ENCODE peak calls at places on chromosome 4, in ten cellular contexts. E, A, B, X, L, N, R, H, W and Y are unnamed samples.

GRCh38 chr4:79678472-79679202 is 270.6 kb upstream of the GK2 start:
- DNase-seq in N (no peak), A (no peak), R (no peak), E (no peak), X (no peak), B (no peak), L (no peak), W (peak; percentile 11), H (no peak), Y (no peak)

GRCh38 chr4:110639207-110640092 is 16.6 kb upstream of the PITX2 start:
- DNase-seq in R (no peak), N (no peak), W (peak; percentile 52), H (no peak), B (no peak), X (no peak), L (no peak), E (no peak), A (no peak), Y (no peak)

GRCh38 chr4:8538703-8539567 is 41.3 kb upstream of the GPR78 start:
- DNase-seq in R (peak; percentile 79), L (no peak), W (no peak), B (no peak), E (no peak), A (peak; percentile 84), N (no peak), X (no peak), H (no peak), Y (no peak)

GRCh38 chr4:143559757-143560147 is 46.2 kb downstream of the SMARCA5 start:
- DNase-seq in X (peak; percentile 19), B (peak; percentile 10), N (no peak), E (no peak), L (no peak), W (no peak), H (peak; percentile 27), R (no peak), A (no peak), Y (no peak)

GRCh38 chr4:67762091-67762490 is 7.9 kb upstream of the GNRHR start:
- DNase-seq in H (peak; percentile 46), N (no peak), X (no peak), L (no peak), W (no peak), B (no peak), A (no peak), E (no peak), R (peak; percentile 27), Y (no peak)

GRCh38 chr4:138452823-138453222 is 210.7 kb upstream of the SLC7A11 start:
- DNase-seq in L (no peak), W (no peak), B (no peak), E (no peak), N (no peak), H (no peak), A (no peak), X (no peak), R (no peak), Y (no peak)

GRCh38 chr4:134122903-134123302 is 78.7 kb downstream of the PABPC4L start:
- DNase-seq in H (no peak), B (no peak), R (no peak), W (no peak), L (no peak), X (no peak), E (no peak), N (no peak), A (no peak), Y (no peak)

GRCh38 chr4:101711590-101712255 is 78.8 kb upstream of the BANK1 start:
- DNase-seq in B (no peak), N (no peak), X (no peak), H (no peak), E (no peak), A (no peak), R (no peak), W (no peak), L (no peak), Y (no peak)

GRCh38 chr4:80307774-80308465 is 27.6 kb upstream of the CFAP299 start:
- DNase-seq in B (no peak), E (no peak), R (peak; percentile 42), X (no peak), N (no peak), A (peak; percentile 36), H (no peak), W (peak; percentile 82), L (no peak), Y (peak; percentile 21)

GRCh38 chr4:56255820-56256219 is 131.5 kb downstream of the AASDH start:
- DNase-seq in H (no peak), R (no peak), N (no peak), L (no peak), A (no peak), B (no peak), E (no peak), W (peak; percentile 33), X (no peak), Y (no peak)

GRCh38 chr4:54581807-54582206 is 76.0 kb upstream of the KIT start:
- DNase-seq in B (no peak), R (no peak), E (no peak), L (no peak), A (no peak), H (no peak), W (no peak), N (no peak), X (no peak), Y (no peak)

GRCh38 chr4:6222761-6223292 is 22.5 kb upstream of the JAKMIP1 start:
- DNase-seq in X (peak; percentile 18), W (peak; percentile 89), L (no peak), E (no peak), R (no peak), H (no peak), B (no peak), N (no peak), A (no peak), Y (no peak)

GRCh38 chr4:70269674-70270073 is 27.3 kb downstream of the CSN3 start:
- DNase-seq in W (peak; percentile 31), H (no peak), L (no peak), R (no peak), X (no peak), A (no peak), E (no peak), N (no peak), B (no peak), Y (no peak)

GRCh38 chr4:183450108-183450507 is 5.7 kb downstream of the CDKN2AIP start:
- DNase-seq in H (no peak), N (no peak), W (no peak), A (no peak), R (no peak), X (no peak), B (no peak), E (no peak), L (no peak), Y (no peak)

GRCh38 chr4:103032575-103032974 is 13.1 kb upstream of the SLC9B1 start:
- DNase-seq in H (no peak), X (no peak), E (no peak), A (no peak), N (no peak), R (peak; percentile 21), B (peak; percentile 29), L (no peak), W (peak; percentile 91), Y (no peak)

GRCh38 chr4:2059726-2060577 is 825 bp downstream of the NAT8L start:
- DNase-seq in X (no peak), E (no peak), W (no peak), B (no peak), H (no peak), L (no peak), A (no peak), N (no peak), R (no peak), Y (no peak)

GRCh38 chr4:2936773-2937145 is 26.4 kb downstream of the NOP14 start:
- DNase-seq in A (peak; percentile 89), N (peak; percentile 54), E (peak; percentile 26), H (peak; percentile 64), B (no peak), L (no peak), W (no peak), R (peak; percentile 81), X (no peak), Y (no peak)

GRCh38 chr4:72352746-72353145 is 216.3 kb downstream of the ADAMTS3 start:
- DNase-seq in A (no peak), X (no peak), N (no peak), E (peak; percentile 79), H (no peak), R (peak; percentile 23), B (no peak), L (no peak), W (no peak), Y (no peak)